ENCODE peak calls at places on chromosomes 11 and 22, in five cellular contexts. One of them, this sample, is unnamed.

GRCh38 chr22:40517631-40518030 is 118.9 kb downstream of the MRTFA start:
- DNase-seq in tibial artery: no peak
- DNase-seq in activated T-cell treated with anti-CD3 and anti-CD28 coated beads for 1 hour: no peak
- DNase-seq in chondrocyte: no peak
- DNase-seq in ELR: no peak
- DNase-seq in this sample: no peak

GRCh38 chr11:30816959-30817880 is 231.1 kb upstream of the MPPED2 start:
- DNase-seq in chondrocyte: no peak
- DNase-seq in ELR: no peak
- DNase-seq in tibial artery: no peak
- DNase-seq in activated T-cell treated with anti-CD3 and anti-CD28 coated beads for 1 hour: no peak
- DNase-seq in this sample: no peak

GRCh38 chr11:44463751-44464150 is 101.7 kb upstream of the CD82 start:
- DNase-seq in ELR: no peak
- DNase-seq in chondrocyte: no peak
- DNase-seq in activated T-cell treated with anti-CD3 and anti-CD28 coated beads for 1 hour: no peak
- DNase-seq in tibial artery: no peak
- DNase-seq in this sample: no peak

GRCh38 chr22:50481440-50482106 is at the start of gene ADM2:
- DNase-seq in tibial artery: no peak
- DNase-seq in activated T-cell treated with anti-CD3 and anti-CD28 coated beads for 1 hour: peak
- DNase-seq in ELR: peak
- DNase-seq in chondrocyte: no peak
- DNase-seq in this sample: peak

GRCh38 chr11:112962854-112963367 is 1.7 kb downstream of the NCAM1 start:
- DNase-seq in tibial artery: no peak
- DNase-seq in activated T-cell treated with anti-CD3 and anti-CD28 coated beads for 1 hour: no peak
- DNase-seq in ELR: no peak
- DNase-seq in chondrocyte: peak
- DNase-seq in this sample: no peak

GRCh38 chr11:47863189-47863892 is 15.2 kb upstream of the NUP160 start:
- DNase-seq in activated T-cell treated with anti-CD3 and anti-CD28 coated beads for 1 hour: no peak
- DNase-seq in ELR: peak
- DNase-seq in tibial artery: no peak
- DNase-seq in chondrocyte: no peak
- DNase-seq in this sample: no peak

GRCh38 chr11:128891912-128892398 is 799 bp downstream of the KCNJ5 start:
- DNase-seq in activated T-cell treated with anti-CD3 and anti-CD28 coated beads for 1 hour: no peak
- DNase-seq in chondrocyte: no peak
- DNase-seq in ELR: no peak
- DNase-seq in tibial artery: no peak
- DNase-seq in this sample: no peak

GRCh38 chr22:22666307-22667091 is 22.1 kb downstream of the GGTLC2 start:
- DNase-seq in chondrocyte: no peak
- DNase-seq in ELR: peak
- DNase-seq in activated T-cell treated with anti-CD3 and anti-CD28 coated beads for 1 hour: no peak
- DNase-seq in tibial artery: no peak
- DNase-seq in this sample: peak

GRCh38 chr11:64447717-64448598 is 89.0 kb downstream of the RPS6KA4 start:
- DNase-seq in activated T-cell treated with anti-CD3 and anti-CD28 coated beads for 1 hour: no peak
- DNase-seq in chondrocyte: peak
- DNase-seq in ELR: peak
- DNase-seq in tibial artery: peak
- DNase-seq in this sample: no peak

GRCh38 chr22:45686004-45686403 is 14.4 kb downstream of the ATXN10 start:
- DNase-seq in ELR: peak
- DNase-seq in activated T-cell treated with anti-CD3 and anti-CD28 coated beads for 1 hour: no peak
- DNase-seq in chondrocyte: no peak
- DNase-seq in tibial artery: no peak
- DNase-seq in this sample: no peak

GRCh38 chr11:13346470-13346869 is 68.9 kb downstream of the BMAL1 start:
- DNase-seq in chondrocyte: no peak
- DNase-seq in activated T-cell treated with anti-CD3 and anti-CD28 coated beads for 1 hour: no peak
- DNase-seq in tibial artery: no peak
- DNase-seq in ELR: no peak
- DNase-seq in this sample: no peak

GRCh38 chr22:46064236-46064965 is 85.9 kb upstream of the PPARA start:
- DNase-seq in chondrocyte: peak
- DNase-seq in activated T-cell treated with anti-CD3 and anti-CD28 coated beads for 1 hour: no peak
- DNase-seq in tibial artery: peak
- DNase-seq in ELR: no peak
- DNase-seq in this sample: no peak

GRCh38 chr11:68226421-68226820 is 13.3 kb upstream of the KMT5B start:
- DNase-seq in ELR: no peak
- DNase-seq in activated T-cell treated with anti-CD3 and anti-CD28 coated beads for 1 hour: no peak
- DNase-seq in tibial artery: no peak
- DNase-seq in chondrocyte: no peak
- DNase-seq in this sample: no peak

GRCh38 chr11:23680488-23681230 is 816.2 kb upstream of the LUZP2 start:
- DNase-seq in chondrocyte: peak
- DNase-seq in tibial artery: no peak
- DNase-seq in ELR: no peak
- DNase-seq in activated T-cell treated with anti-CD3 and anti-CD28 coated beads for 1 hour: no peak
- DNase-seq in this sample: no peak

GRCh38 chr22:41619979-41620645 is 731 bp downstream of the DESI1 start:
- DNase-seq in ELR: peak
- DNase-seq in chondrocyte: no peak
- DNase-seq in tibial artery: peak
- DNase-seq in activated T-cell treated with anti-CD3 and anti-CD28 coated beads for 1 hour: peak
- DNase-seq in this sample: peak

GRCh38 chr11:58067685-58068084 is 36.9 kb downstream of the OR6Q1 start:
- DNase-seq in activated T-cell treated with anti-CD3 and anti-CD28 coated beads for 1 hour: no peak
- DNase-seq in tibial artery: no peak
- DNase-seq in ELR: no peak
- DNase-seq in chondrocyte: no peak
- DNase-seq in this sample: no peak

GRCh38 chr11:63623513-63624140 is 9.4 kb upstream of the PLAAT3 start:
- DNase-seq in tibial artery: peak
- DNase-seq in ELR: peak
- DNase-seq in activated T-cell treated with anti-CD3 and anti-CD28 coated beads for 1 hour: no peak
- DNase-seq in chondrocyte: no peak
- DNase-seq in this sample: no peak

GRCh38 chr11:3824714-3825472 is 15.9 kb downstream of the RHOG start:
- DNase-seq in chondrocyte: no peak
- DNase-seq in activated T-cell treated with anti-CD3 and anti-CD28 coated beads for 1 hour: peak
- DNase-seq in ELR: peak
- DNase-seq in tibial artery: peak
- DNase-seq in this sample: peak

GRCh38 chr22:49449811-49450386 is 377.8 kb downstream of the BRD1 start:
- DNase-seq in activated T-cell treated with anti-CD3 and anti-CD28 coated beads for 1 hour: no peak
- DNase-seq in ELR: no peak
- DNase-seq in chondrocyte: no peak
- DNase-seq in tibial artery: no peak
- DNase-seq in this sample: no peak